ENCODE peak calls at places on chromosomes 1 and 21, in seven cellular contexts. K is PC-3; V is stimulated activated CD4-positive, alpha-beta T cell treated with anti-CD3 and anti-CD28 coated beads, Interleukin-2, amount 100 ng/mL, for 48 hours; H is Calu3; Q is stimulated activated CD8-positive, alpha-beta memory T cell treated with anti-CD3 and anti-CD28 coated beads, Interleukin-12 subunit alpha, Interleukin-12 subunit beta, amount 100 ng/mL, for 4 hours; J is GM03348; B is activated naive CD8-positive, alpha-beta T cell treated with anti-CD3 and anti-CD28 coated beads, Interleukin-2, amount 50 U/mL, for 24 hours. Z is an unnamed sample.

GRCh38 chr1:14113841-14114567 is 414.0 kb downstream of the PRDM2 start:
- DNase-seq in K (peak), V (no peak), H (no peak), Q (no peak), J (peak), B (no peak), Z (peak)

GRCh38 chr1:221429262-221429661 is 312.6 kb downstream of the DUSP10 start:
- DNase-seq in K (peak), V (no peak), H (no peak), Q (no peak), J (no peak), B (no peak), Z (no peak)

GRCh38 chr1:110240476-110241210 is 30.5 kb downstream of the KCNC4 start:
- DNase-seq in K (no peak), V (no peak), H (peak), Q (no peak), J (no peak), B (no peak), Z (no peak)

GRCh38 chr21:33441489-33442477 is 38.0 kb downstream of the TMEM50B start:
- DNase-seq in K (peak), V (no peak), H (no peak), Q (no peak), J (peak), B (peak), Z (no peak)

GRCh38 chr1:33137800-33138199 is 44.0 kb downstream of the TRIM62 start:
- DNase-seq in K (no peak), V (peak), H (no peak), Q (peak), J (no peak), B (peak), Z (peak)

GRCh38 chr1:209398330-209398991 is 185.1 kb upstream of the CAMK1G start:
- DNase-seq in K (peak), V (no peak), H (no peak), Q (no peak), J (peak), B (no peak), Z (no peak)

GRCh38 chr1:228152918-228153258 is 3.2 kb downstream of the GJC2 start:
- DNase-seq in K (no peak), V (no peak), H (no peak), Q (no peak), J (no peak), B (no peak), Z (no peak)

GRCh38 chr1:152047607-152047953 is 10.8 kb upstream of the S100A11 start:
- DNase-seq in K (peak), V (peak), H (peak), Q (no peak), J (peak), B (peak), Z (no peak)

GRCh38 chr1:216310776-216311175 is 112.5 kb downstream of the USH2A start:
- DNase-seq in K (peak), V (no peak), H (peak), Q (no peak), J (peak), B (no peak), Z (no peak)

GRCh38 chr1:117466761-117467160 is 99.5 kb downstream of the MAN1A2 start:
- DNase-seq in K (peak), V (no peak), H (no peak), Q (no peak), J (peak), B (no peak), Z (no peak)

GRCh38 chr1:221772107-221772506 is 30.2 kb upstream of the DUSP10 start:
- DNase-seq in K (peak), V (no peak), H (no peak), Q (no peak), J (no peak), B (no peak), Z (no peak)

GRCh38 chr1:172704003-172704402 is 45.1 kb downstream of the FASLG start:
- DNase-seq in K (no peak), V (no peak), H (no peak), Q (no peak), J (no peak), B (no peak), Z (no peak)

GRCh38 chr21:9735421-9735961 is 785.9 kb upstream of the TPTE start:
- DNase-seq in K (no peak), V (no peak), H (no peak), Q (no peak), J (no peak), B (no peak), Z (no peak)

GRCh38 chr1:54816951-54817350 is 15.8 kb upstream of the TTC22 start:
- DNase-seq in K (no peak), V (no peak), H (no peak), Q (no peak), J (no peak), B (no peak), Z (no peak)

GRCh38 chr1:1419363-1419811 is 1.7 kb downstream of the ANKRD65 start:
- DNase-seq in K (no peak), V (no peak), H (no peak), Q (no peak), J (no peak), B (no peak), Z (no peak)

GRCh38 chr1:95407864-95408291 is 173.9 kb downstream of the RWDD3 start:
- DNase-seq in K (no peak), V (no peak), H (no peak), Q (no peak), J (no peak), B (no peak), Z (no peak)

GRCh38 chr21:34952701-34953100 is 96.4 kb downstream of the RUNX1 start:
- DNase-seq in K (no peak), V (no peak), H (peak), Q (no peak), J (no peak), B (no peak), Z (no peak)

GRCh38 chr21:33266050-33266783 is at the start of gene IL10RB:
- DNase-seq in K (peak), V (peak), H (peak), Q (peak), J (peak), B (peak), Z (peak)

GRCh38 chr1:147225193-147225730 is at the start of gene FMO5:
- DNase-seq in K (peak), V (peak), H (peak), Q (peak), J (peak), B (peak), Z (peak)

GRCh38 chr21:38843806-38844479 is 38.2 kb downstream of the ETS2 start:
- DNase-seq in K (peak), V (no peak), H (no peak), Q (no peak), J (peak), B (no peak), Z (no peak)

GRCh38 chr1:32706491-32706890 is 3.9 kb upstream of the SYNC start:
- DNase-seq in K (no peak), V (no peak), H (no peak), Q (no peak), J (no peak), B (no peak), Z (no peak)

GRCh38 chr1:34759472-34760357 is at the start of gene GJB4:
- DNase-seq in K (no peak), V (no peak), H (peak), Q (no peak), J (no peak), B (no peak), Z (no peak)

GRCh38 chr1:227726318-227726717 is 8.8 kb downstream of the JMJD4 start:
- DNase-seq in K (no peak), V (no peak), H (no peak), Q (no peak), J (no peak), B (no peak), Z (no peak)

GRCh38 chr1:86548863-86549262 is 2.0 kb downstream of the CLCA4 start:
- DNase-seq in K (no peak), V (no peak), H (no peak), Q (no peak), J (no peak), B (no peak), Z (no peak)

GRCh38 chr1:36520056-36520455 is 37.3 kb upstream of the CSF3R start:
- DNase-seq in K (no peak), V (no peak), H (no peak), Q (no peak), J (no peak), B (no peak), Z (no peak)

GRCh38 chr1:52634111-52634510 is 1.1 kb downstream of the SHISAL2A start:
- DNase-seq in K (no peak), V (no peak), H (no peak), Q (no peak), J (no peak), B (peak), Z (no peak)

GRCh38 chr1:108199231-108199657 is 899 bp downstream of the SLC25A24 start:
- DNase-seq in K (peak), V (no peak), H (peak), Q (no peak), J (peak), B (no peak), Z (peak)

GRCh38 chr1:19208710-19209438 is 1.2 kb downstream of the UBR4 start:
- DNase-seq in K (peak), V (no peak), H (no peak), Q (no peak), J (peak), B (no peak), Z (no peak)

GRCh38 chr21:33229776-33230517 is at the start of gene IFNAR2:
- DNase-seq in K (peak), V (peak), H (peak), Q (peak), J (peak), B (peak), Z (peak)

GRCh38 chr21:37257526-37257966 is 9.6 kb downstream of the VPS26C start:
- DNase-seq in K (peak), V (peak), H (peak), Q (no peak), J (peak), B (peak), Z (no peak)

GRCh38 chr1:81808760-81809159 is 8.0 kb downstream of the ADGRL2 start:
- DNase-seq in K (peak), V (no peak), H (peak), Q (no peak), J (no peak), B (no peak), Z (no peak)

GRCh38 chr21:37582613-37583012 is 216.0 kb downstream of the DYRK1A start:
- DNase-seq in K (peak), V (no peak), H (peak), Q (no peak), J (peak), B (no peak), Z (peak)

GRCh38 chr1:17759114-17759513 is 4.0 kb downstream of the ACTL8 start:
- DNase-seq in K (no peak), V (peak), H (peak), Q (no peak), J (no peak), B (peak), Z (peak)

GRCh38 chr1:4801192-4801924 is 146.9 kb downstream of the AJAP1 start:
- DNase-seq in K (no peak), V (no peak), H (no peak), Q (no peak), J (no peak), B (no peak), Z (no peak)

GRCh38 chr1:2894381-2895041 is 93.0 kb upstream of the TTC34 start:
- DNase-seq in K (no peak), V (peak), H (no peak), Q (no peak), J (no peak), B (no peak), Z (no peak)

GRCh38 chr1:90926971-90927370 is 94.9 kb downstream of the ZNF644 start:
- DNase-seq in K (no peak), V (no peak), H (no peak), Q (no peak), J (no peak), B (no peak), Z (no peak)

GRCh38 chr1:10386761-10387482 is 11.9 kb upstream of the PGD start:
- DNase-seq in K (no peak), V (no peak), H (no peak), Q (no peak), J (no peak), B (no peak), Z (no peak)

GRCh38 chr1:151680812-151681211 is 35.8 kb downstream of the CELF3 start:
- DNase-seq in K (peak), V (no peak), H (peak), Q (no peak), J (peak), B (no peak), Z (no peak)

GRCh38 chr1:156726549-156727226 is 1.6 kb upstream of the METTL25B start:
- DNase-seq in K (peak), V (peak), H (peak), Q (no peak), J (peak), B (peak), Z (peak)